ENCODE peak calls at places on chromosome 6, in six cellular contexts. One of them, this sample, is unnamed.

GRCh38 chr6:137434640-137435039 is 59.6 kb downstream of the OLIG3 start:
- DNase-seq in H1: no peak
- DNase-seq in GM12878: no peak
- DNase-seq in GM12892: no peak
- DNase-seq in SK-N-SH: no peak
- DNase-seq in HepG2: no peak
- DNase-seq in this sample: no peak

GRCh38 chr6:4125933-4126864 is 9.2 kb downstream of the ECI2 start:
- DNase-seq in H1: no peak
- DNase-seq in GM12878: no peak
- DNase-seq in GM12892: no peak
- DNase-seq in SK-N-SH: no peak
- DNase-seq in HepG2: peak; percentile 84
- DNase-seq in this sample: no peak

GRCh38 chr6:9502991-9503761 is 911.7 kb downstream of the TFAP2A start:
- DNase-seq in H1: no peak
- DNase-seq in GM12878: no peak
- DNase-seq in GM12892: no peak
- DNase-seq in SK-N-SH: no peak
- DNase-seq in HepG2: no peak
- DNase-seq in this sample: no peak

GRCh38 chr6:3584611-3585010 is 127.8 kb upstream of the SLC22A23 start:
- DNase-seq in H1: no peak
- DNase-seq in GM12878: no peak
- DNase-seq in GM12892: no peak
- DNase-seq in SK-N-SH: no peak
- DNase-seq in HepG2: no peak
- DNase-seq in this sample: no peak

GRCh38 chr6:14796974-14797762 is 448.7 kb upstream of the JARID2 start:
- DNase-seq in H1: no peak
- DNase-seq in GM12878: no peak
- DNase-seq in GM12892: no peak
- DNase-seq in SK-N-SH: no peak
- DNase-seq in HepG2: no peak
- DNase-seq in this sample: no peak

GRCh38 chr6:142459267-142459666 is 157.5 kb downstream of the ADGRG6 start:
- DNase-seq in H1: no peak
- DNase-seq in GM12878: no peak
- DNase-seq in GM12892: no peak
- DNase-seq in SK-N-SH: no peak
- DNase-seq in HepG2: no peak
- DNase-seq in this sample: no peak

GRCh38 chr6:93318127-93318526 is 101.2 kb downstream of the EPHA7 start:
- DNase-seq in H1: no peak
- DNase-seq in GM12878: no peak
- DNase-seq in GM12892: no peak
- DNase-seq in SK-N-SH: no peak
- DNase-seq in HepG2: no peak
- DNase-seq in this sample: no peak

GRCh38 chr6:20673458-20673857 is 139.2 kb downstream of the CDKAL1 start:
- DNase-seq in H1: no peak
- DNase-seq in GM12878: no peak
- DNase-seq in GM12892: no peak
- DNase-seq in SK-N-SH: no peak
- DNase-seq in HepG2: no peak
- DNase-seq in this sample: no peak

GRCh38 chr6:87473419-87473903 is 687 bp downstream of the SLC35A1 start:
- DNase-seq in H1: no peak
- DNase-seq in GM12878: peak; percentile 12
- DNase-seq in GM12892: no peak
- DNase-seq in SK-N-SH: no peak
- DNase-seq in HepG2: peak; percentile 20
- DNase-seq in this sample: peak; percentile 43

GRCh38 chr6:21229061-21229460 is 364.5 kb upstream of the SOX4 start:
- DNase-seq in H1: no peak
- DNase-seq in GM12878: no peak
- DNase-seq in GM12892: no peak
- DNase-seq in SK-N-SH: no peak
- DNase-seq in HepG2: no peak
- DNase-seq in this sample: no peak

DNA sequence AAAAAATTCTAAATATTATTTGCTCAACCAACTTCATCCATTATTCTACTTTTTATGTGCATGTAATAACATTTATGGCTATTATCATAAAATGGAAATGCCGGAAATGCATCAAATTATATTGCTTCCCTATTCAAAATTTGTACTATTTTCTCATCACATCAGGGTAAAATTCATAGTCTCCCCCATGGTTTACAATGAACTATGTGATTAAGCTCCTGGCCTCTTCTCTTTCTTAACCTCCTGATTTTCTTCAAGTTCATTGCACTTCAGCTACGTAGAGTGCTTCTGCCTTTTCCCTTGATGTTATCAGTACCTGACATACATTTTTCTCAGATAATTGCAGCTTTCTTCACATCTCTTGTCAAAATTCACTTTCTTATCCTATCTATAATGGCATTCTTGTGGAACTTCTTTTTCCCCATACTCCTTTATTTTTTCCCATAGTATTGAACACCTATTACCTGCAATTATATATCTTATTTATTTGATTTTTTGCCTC is 699.1 kb upstream of the ADGRB3 start:
- DNase-seq in H1: no peak
- DNase-seq in GM12878: no peak
- DNase-seq in GM12892: no peak
- DNase-seq in SK-N-SH: no peak
- DNase-seq in HepG2: no peak
- DNase-seq in this sample: no peak
- TF ChIP-seq POLR2AphosphoS5 in H1: no peak
- TF ChIP-seq POLR2AphosphoS5 in GM12878: no peak
- TF ChIP-seq POLR2AphosphoS5 in GM12892: no peak
- TF ChIP-seq POLR2AphosphoS5 in SK-N-SH: no peak
- TF ChIP-seq POLR2AphosphoS5 in HepG2: no peak
- TF ChIP-seq POLR2AphosphoS5 in this sample: no peak

GRCh38 chr6:113744886-113745285 is 112.3 kb upstream of the MARCKS start:
- DNase-seq in H1: no peak
- DNase-seq in GM12878: no peak
- DNase-seq in GM12892: no peak
- DNase-seq in SK-N-SH: no peak
- DNase-seq in HepG2: no peak
- DNase-seq in this sample: no peak
- TF ChIP-seq TAF1 in H1: no peak
- TF ChIP-seq TAF1 in GM12878: no peak
- TF ChIP-seq TAF1 in GM12892: no peak
- TF ChIP-seq TAF1 in SK-N-SH: no peak
- TF ChIP-seq TAF1 in HepG2: no peak
- TF ChIP-seq TAF1 in this sample: no peak

DNA sequence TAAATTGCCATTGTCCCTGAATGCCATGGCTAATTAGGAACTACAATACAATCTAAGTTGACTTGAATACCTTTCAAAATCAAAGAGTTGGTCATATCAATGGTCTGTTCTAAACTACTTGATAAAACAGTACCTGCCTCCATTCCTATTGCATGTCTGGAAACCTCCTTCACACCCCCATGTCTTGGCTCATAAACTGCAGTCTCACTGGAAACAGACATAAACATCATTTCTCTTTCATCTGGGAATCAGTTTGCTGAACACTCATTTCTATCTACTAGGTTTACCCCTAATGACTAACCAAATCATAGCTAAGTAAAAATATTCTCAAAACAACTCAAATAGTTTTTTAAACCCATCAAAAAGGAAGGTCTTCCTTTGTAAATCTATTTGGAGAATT is 157.0 kb downstream of the PTPRK start:
- DNase-seq in H1: no peak
- DNase-seq in GM12878: no peak
- DNase-seq in GM12892: no peak
- DNase-seq in SK-N-SH: no peak
- DNase-seq in HepG2: no peak
- DNase-seq in this sample: no peak
- TF ChIP-seq POLR2AphosphoS5 in H1: no peak
- TF ChIP-seq POLR2AphosphoS5 in GM12878: no peak
- TF ChIP-seq POLR2AphosphoS5 in GM12892: no peak
- TF ChIP-seq POLR2AphosphoS5 in SK-N-SH: no peak
- TF ChIP-seq POLR2AphosphoS5 in HepG2: no peak
- TF ChIP-seq POLR2AphosphoS5 in this sample: no peak

DNA sequence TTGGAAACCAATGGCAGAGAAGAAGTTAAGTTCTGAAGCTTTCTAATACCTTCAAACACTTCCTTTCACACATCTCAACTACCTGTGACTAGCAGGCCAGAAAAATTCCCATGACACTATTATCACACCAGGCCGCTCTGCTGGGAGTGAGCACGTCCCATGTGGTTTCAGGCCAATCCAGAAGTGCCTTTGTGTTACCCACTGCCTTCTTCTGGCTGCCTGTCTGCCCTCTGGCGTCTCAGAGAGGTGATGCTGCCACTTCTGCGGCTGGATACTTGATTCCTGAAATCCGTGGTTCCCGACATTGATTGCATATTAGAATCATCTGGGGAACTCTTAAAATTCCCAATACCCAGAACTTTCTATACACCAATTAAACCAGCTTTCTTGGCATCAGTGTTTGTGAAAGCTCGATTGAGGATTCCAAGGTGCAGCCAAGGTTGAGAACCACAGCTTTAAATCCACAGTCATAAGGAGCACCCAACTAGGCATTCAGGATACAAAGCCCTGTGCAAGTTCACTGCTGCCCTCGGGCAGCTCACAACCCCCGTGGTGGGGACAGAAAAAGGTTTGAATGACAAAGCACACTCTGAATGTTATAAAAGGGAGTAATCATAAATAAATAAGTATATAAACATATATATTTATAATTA is 65.6 kb downstream of the STMND1 start:
- DNase-seq in H1: peak; percentile 50
- DNase-seq in GM12878: no peak
- DNase-seq in GM12892: no peak
- DNase-seq in SK-N-SH: peak; percentile 57
- DNase-seq in HepG2: peak; percentile 67
- DNase-seq in this sample: no peak
- TF ChIP-seq TAF1 in H1: no peak
- TF ChIP-seq TAF1 in GM12878: no peak
- TF ChIP-seq TAF1 in GM12892: no peak
- TF ChIP-seq TAF1 in SK-N-SH: no peak
- TF ChIP-seq TAF1 in HepG2: no peak
- TF ChIP-seq TAF1 in this sample: no peak

DNA sequence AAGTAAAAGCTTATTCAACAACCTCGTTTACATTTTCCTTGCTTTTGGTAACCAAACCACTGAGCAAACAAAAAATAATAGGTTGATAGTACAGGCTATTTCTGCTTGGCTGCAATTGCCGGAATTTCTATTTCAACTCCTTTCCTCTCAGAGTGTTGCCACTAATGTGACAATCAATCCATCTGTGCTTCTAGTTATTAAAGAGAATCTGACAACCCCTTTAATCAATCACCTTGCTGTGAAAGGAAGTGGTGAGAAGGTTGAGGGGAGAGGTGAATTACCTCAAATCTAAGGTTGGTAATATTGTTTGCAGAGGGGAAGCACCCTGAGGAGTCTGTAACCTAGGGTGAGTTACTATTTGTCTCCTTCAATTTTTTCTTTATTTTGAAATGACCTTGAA is 603.5 kb downstream of the MMUT start:
- DNase-seq in H1: no peak
- DNase-seq in GM12878: no peak
- DNase-seq in GM12892: no peak
- DNase-seq in SK-N-SH: no peak
- DNase-seq in HepG2: no peak
- DNase-seq in this sample: no peak
- TF ChIP-seq POLR2AphosphoS5 in H1: no peak
- TF ChIP-seq POLR2AphosphoS5 in GM12878: no peak
- TF ChIP-seq POLR2AphosphoS5 in GM12892: no peak
- TF ChIP-seq POLR2AphosphoS5 in SK-N-SH: no peak
- TF ChIP-seq POLR2AphosphoS5 in HepG2: no peak
- TF ChIP-seq POLR2AphosphoS5 in this sample: no peak

DNA sequence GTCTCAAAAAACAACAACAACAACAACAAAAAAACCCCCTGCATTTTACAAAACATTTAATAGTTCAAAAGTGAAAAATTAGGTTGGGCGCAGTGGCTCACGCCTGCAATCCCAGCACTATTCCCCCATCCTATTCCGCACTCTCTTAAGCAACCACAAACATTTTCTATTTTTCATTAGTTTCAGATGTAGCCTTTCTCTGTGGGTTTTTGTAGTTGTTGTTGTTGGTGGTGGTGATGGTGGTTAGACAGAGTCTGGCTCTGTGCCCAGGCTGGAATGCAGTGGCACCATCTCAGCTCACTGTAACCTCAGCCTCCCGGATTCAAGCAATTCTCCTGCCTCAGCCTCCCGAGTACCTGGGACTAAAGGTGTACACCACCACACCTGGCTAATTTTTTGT is 6.4 kb upstream of the GMNN start:
- DNase-seq in H1: no peak
- DNase-seq in GM12878: no peak
- DNase-seq in GM12892: no peak
- DNase-seq in SK-N-SH: no peak
- DNase-seq in HepG2: no peak
- DNase-seq in this sample: no peak
- TF ChIP-seq TAF1 in H1: no peak
- TF ChIP-seq TAF1 in GM12878: no peak
- TF ChIP-seq TAF1 in GM12892: no peak
- TF ChIP-seq TAF1 in SK-N-SH: no peak
- TF ChIP-seq TAF1 in HepG2: no peak
- TF ChIP-seq TAF1 in this sample: no peak

DNA sequence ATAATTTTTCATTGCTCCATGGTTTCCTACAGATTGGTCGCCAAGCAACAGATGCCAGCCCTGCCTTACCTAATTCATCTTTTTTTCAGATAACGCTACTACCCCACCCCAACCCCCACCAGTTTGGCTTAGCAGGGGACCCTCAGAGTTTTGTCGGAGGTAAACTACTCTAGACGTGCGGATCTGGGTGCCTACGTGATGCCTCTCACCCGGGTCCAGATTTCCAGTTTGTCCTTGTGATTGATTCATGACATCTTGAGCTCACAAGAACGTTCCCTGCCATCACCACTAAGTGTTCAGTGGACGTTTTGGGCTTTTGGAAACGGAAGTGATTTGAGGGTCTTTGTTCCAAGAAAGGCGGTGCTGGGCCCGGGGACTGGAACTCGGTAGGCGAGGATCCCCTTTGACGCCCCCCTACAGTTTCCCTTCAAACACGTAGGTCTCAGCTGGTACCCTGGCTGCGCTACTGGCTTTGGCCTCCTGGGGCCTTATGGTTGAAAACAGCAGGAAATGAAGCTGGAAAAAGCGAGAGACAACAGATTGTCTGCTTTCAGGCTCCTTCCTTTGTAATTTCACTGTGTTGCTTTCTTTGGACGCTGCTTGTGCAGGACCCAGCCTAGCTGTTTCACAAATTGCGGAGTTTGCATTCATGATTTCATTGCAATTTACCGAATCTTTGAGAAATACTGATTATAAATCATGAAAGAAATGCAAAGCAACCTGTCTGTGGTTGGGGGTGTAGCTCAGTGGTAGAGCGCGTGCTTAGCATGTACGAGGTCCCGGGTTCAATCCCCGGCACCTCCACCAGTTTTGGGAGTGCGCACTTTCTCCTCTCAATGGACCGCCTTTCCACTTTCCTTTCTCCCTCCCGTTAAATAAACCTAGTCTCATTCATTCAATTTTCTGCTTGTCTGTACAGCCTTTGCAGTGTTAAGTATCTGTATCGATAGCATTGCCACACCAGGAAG is 81.0 kb downstream of the GPX5 start:
- DNase-seq in H1: no peak
- DNase-seq in GM12878: peak; percentile 45
- DNase-seq in GM12892: no peak
- DNase-seq in SK-N-SH: peak; percentile 90
- DNase-seq in HepG2: peak; percentile 83
- DNase-seq in this sample: peak; percentile 39
- TF ChIP-seq POLR2AphosphoS5 in H1: no peak
- TF ChIP-seq POLR2AphosphoS5 in GM12878: no peak
- TF ChIP-seq POLR2AphosphoS5 in GM12892: no peak
- TF ChIP-seq POLR2AphosphoS5 in SK-N-SH: no peak
- TF ChIP-seq POLR2AphosphoS5 in HepG2: no peak
- TF ChIP-seq POLR2AphosphoS5 in this sample: no peak

GRCh38 chr6:33583591-33584155 is 3.6 kb upstream of the BAK1 start:
- DNase-seq in H1: no peak
- DNase-seq in GM12878: no peak
- DNase-seq in GM12892: no peak
- DNase-seq in SK-N-SH: peak; percentile 55
- DNase-seq in HepG2: peak; percentile 40
- DNase-seq in this sample: no peak
- TF ChIP-seq TAF1 in H1: no peak
- TF ChIP-seq TAF1 in GM12878: no peak
- TF ChIP-seq TAF1 in GM12892: no peak
- TF ChIP-seq TAF1 in SK-N-SH: no peak
- TF ChIP-seq TAF1 in HepG2: no peak
- TF ChIP-seq TAF1 in this sample: no peak